ENCODE peak calls at places on chromosomes 4 and X, in six cellular contexts. One of them, this sample, is unnamed.

GRCh38 chr4:20430555-20430954 is 178.8 kb downstream of the SLIT2 start:
- DNase-seq in adrenal gland: no peak
- DNase-seq in mammary epithelial cell: peak; percentile 12
- DNase-seq in OCI-LY7: no peak
- DNase-seq in suprapubic skin: no peak
- DNase-seq in ovary: no peak
- DNase-seq in this sample: no peak

GRCh38 chrX:154800508-154801207 is 4.6 kb downstream of the MPP1 start:
- DNase-seq in mammary epithelial cell: no peak
- DNase-seq in OCI-LY7: no peak
- DNase-seq in adrenal gland: no peak
- DNase-seq in suprapubic skin: no peak
- DNase-seq in ovary: no peak
- DNase-seq in this sample: no peak

GRCh38 chrX:77814210-77814609 is 28.2 kb upstream of the ATRX start:
- DNase-seq in suprapubic skin: no peak
- DNase-seq in OCI-LY7: no peak
- DNase-seq in adrenal gland: no peak
- DNase-seq in mammary epithelial cell: no peak
- DNase-seq in ovary: no peak
- DNase-seq in this sample: no peak

GRCh38 chrX:24487576-24487975 is 22.5 kb downstream of the PDK3 start:
- DNase-seq in mammary epithelial cell: no peak
- DNase-seq in OCI-LY7: no peak
- DNase-seq in adrenal gland: no peak
- DNase-seq in suprapubic skin: no peak
- DNase-seq in ovary: no peak
- DNase-seq in this sample: no peak

GRCh38 chr4:137819964-137820383 is 287.7 kb upstream of the PCDH18 start:
- DNase-seq in OCI-LY7: peak; percentile 54
- DNase-seq in suprapubic skin: no peak
- DNase-seq in adrenal gland: no peak
- DNase-seq in ovary: no peak
- DNase-seq in mammary epithelial cell: peak; percentile 57
- DNase-seq in this sample: no peak

GRCh38 chrX:155070663-155070974 is 317 bp downstream of the CMC4 start:
- DNase-seq in adrenal gland: no peak
- DNase-seq in suprapubic skin: peak; percentile 63
- DNase-seq in OCI-LY7: no peak
- DNase-seq in mammary epithelial cell: no peak
- DNase-seq in ovary: no peak
- DNase-seq in this sample: no peak

GRCh38 chr4:183348136-183348535 is 25.9 kb upstream of the CLDN24 start:
- DNase-seq in OCI-LY7: no peak
- DNase-seq in mammary epithelial cell: no peak
- DNase-seq in suprapubic skin: no peak
- DNase-seq in adrenal gland: no peak
- DNase-seq in ovary: no peak
- DNase-seq in this sample: no peak

GRCh38 chrX:44017726-44018125 is 44.5 kb upstream of the NDP start:
- DNase-seq in mammary epithelial cell: no peak
- DNase-seq in adrenal gland: no peak
- DNase-seq in ovary: no peak
- DNase-seq in suprapubic skin: no peak
- DNase-seq in OCI-LY7: no peak
- DNase-seq in this sample: no peak

GRCh38 chrX:17700976-17701375 is 36.3 kb upstream of the SCML1 start:
- DNase-seq in mammary epithelial cell: no peak
- DNase-seq in suprapubic skin: no peak
- DNase-seq in adrenal gland: no peak
- DNase-seq in ovary: no peak
- DNase-seq in OCI-LY7: no peak
- DNase-seq in this sample: no peak

GRCh38 chr4:1720163-1720983 is 750 bp downstream of the TMEM129 start:
- DNase-seq in suprapubic skin: no peak
- DNase-seq in OCI-LY7: peak; percentile 71
- DNase-seq in adrenal gland: peak; percentile 60
- DNase-seq in mammary epithelial cell: peak; percentile 37
- DNase-seq in ovary: peak; percentile 70
- DNase-seq in this sample: peak; percentile 46

GRCh38 chr4:79855081-79855480 is 217.9 kb downstream of the ANTXR2 start:
- DNase-seq in ovary: no peak
- DNase-seq in OCI-LY7: no peak
- DNase-seq in suprapubic skin: no peak
- DNase-seq in adrenal gland: no peak
- DNase-seq in mammary epithelial cell: no peak
- DNase-seq in this sample: no peak

GRCh38 chr4:159015862-159016261 is 87.0 kb upstream of the RAPGEF2 start:
- DNase-seq in OCI-LY7: no peak
- DNase-seq in adrenal gland: no peak
- DNase-seq in ovary: no peak
- DNase-seq in suprapubic skin: no peak
- DNase-seq in mammary epithelial cell: no peak
- DNase-seq in this sample: no peak

GRCh38 chrX:2185341-2186082 is 315.3 kb downstream of the DHRSX start:
- DNase-seq in ovary: no peak
- DNase-seq in mammary epithelial cell: no peak
- DNase-seq in suprapubic skin: no peak
- DNase-seq in adrenal gland: no peak
- DNase-seq in OCI-LY7: peak; percentile 16
- DNase-seq in this sample: no peak

GRCh38 chrX:104255465-104255864 is 732 bp upstream of the ESX1 start:
- DNase-seq in mammary epithelial cell: peak; percentile 2
- DNase-seq in suprapubic skin: no peak
- DNase-seq in OCI-LY7: no peak
- DNase-seq in adrenal gland: no peak
- DNase-seq in ovary: no peak
- DNase-seq in this sample: no peak

GRCh38 chr4:40403079-40403478 is 67.9 kb downstream of the CHRNA9 start:
- DNase-seq in ovary: no peak
- DNase-seq in adrenal gland: no peak
- DNase-seq in suprapubic skin: no peak
- DNase-seq in mammary epithelial cell: no peak
- DNase-seq in OCI-LY7: no peak
- DNase-seq in this sample: peak; percentile 35

GRCh38 chr4:78091534-78091933 is 34.4 kb downstream of the FRAS1 start:
- DNase-seq in ovary: no peak
- DNase-seq in OCI-LY7: no peak
- DNase-seq in adrenal gland: no peak
- DNase-seq in suprapubic skin: no peak
- DNase-seq in mammary epithelial cell: no peak
- DNase-seq in this sample: no peak

GRCh38 chr4:8353912-8354453 is 84.4 kb downstream of the HTRA3 start:
- DNase-seq in ovary: peak; percentile 41
- DNase-seq in OCI-LY7: no peak
- DNase-seq in suprapubic skin: no peak
- DNase-seq in adrenal gland: no peak
- DNase-seq in mammary epithelial cell: no peak
- DNase-seq in this sample: no peak

GRCh38 chr4:14023036-14023435 is 395.5 kb upstream of the BOD1L1 start:
- DNase-seq in suprapubic skin: no peak
- DNase-seq in ovary: no peak
- DNase-seq in adrenal gland: no peak
- DNase-seq in mammary epithelial cell: no peak
- DNase-seq in OCI-LY7: no peak
- DNase-seq in this sample: no peak

GRCh38 chrX:154529206-154529612 is 13.2 kb upstream of the FAM3A start:
- DNase-seq in OCI-LY7: no peak
- DNase-seq in suprapubic skin: no peak
- DNase-seq in mammary epithelial cell: no peak
- DNase-seq in ovary: peak; percentile 78
- DNase-seq in adrenal gland: peak; percentile 52
- DNase-seq in this sample: no peak

GRCh38 chr4:66017671-66018070 is 347.4 kb upstream of the EPHA5 start:
- DNase-seq in mammary epithelial cell: no peak
- DNase-seq in ovary: no peak
- DNase-seq in adrenal gland: no peak
- DNase-seq in suprapubic skin: no peak
- DNase-seq in OCI-LY7: no peak
- DNase-seq in this sample: no peak

GRCh38 chr4:169202878-169203277 is 67.9 kb downstream of the SH3RF1 start:
- DNase-seq in adrenal gland: no peak
- DNase-seq in OCI-LY7: no peak
- DNase-seq in ovary: no peak
- DNase-seq in suprapubic skin: no peak
- DNase-seq in mammary epithelial cell: no peak
- DNase-seq in this sample: no peak

GRCh38 chr4:21467551-21467950 is 481.0 kb downstream of the KCNIP4 start:
- DNase-seq in OCI-LY7: no peak
- DNase-seq in mammary epithelial cell: peak; percentile 65
- DNase-seq in adrenal gland: no peak
- DNase-seq in ovary: no peak
- DNase-seq in suprapubic skin: no peak
- DNase-seq in this sample: no peak

GRCh38 chrX:53224860-53225797 is at the start of gene KDM5C:
- DNase-seq in mammary epithelial cell: peak; percentile 90
- DNase-seq in suprapubic skin: peak; percentile 97
- DNase-seq in adrenal gland: peak; percentile 95
- DNase-seq in OCI-LY7: peak; percentile 94
- DNase-seq in ovary: peak; percentile 96
- DNase-seq in this sample: peak; percentile 92

GRCh38 chr4:5018096-5018495 is 1.2 kb downstream of the CYTL1 start:
- DNase-seq in ovary: no peak
- DNase-seq in adrenal gland: no peak
- DNase-seq in mammary epithelial cell: no peak
- DNase-seq in suprapubic skin: no peak
- DNase-seq in OCI-LY7: no peak
- DNase-seq in this sample: no peak

GRCh38 chrX:118730500-118731247 is 3.3 kb downstream of the IL13RA1 start:
- DNase-seq in mammary epithelial cell: peak; percentile 58
- DNase-seq in adrenal gland: no peak
- DNase-seq in ovary: no peak
- DNase-seq in suprapubic skin: no peak
- DNase-seq in OCI-LY7: no peak
- DNase-seq in this sample: no peak
- H3K4me3 ChIP-seq in mammary epithelial cell: no peak overlapping the region
- H3K4me3 ChIP-seq in adrenal gland: no peak overlapping the region
- H3K4me3 ChIP-seq in ovary: no peak overlapping the region
- H3K4me3 ChIP-seq in suprapubic skin: peak overlapping the region; percentile 14
- H3K4me3 ChIP-seq in OCI-LY7: no peak overlapping the region
- H3K4me3 ChIP-seq in this sample: no peak overlapping the region

GRCh38 chrX:15299945-15300851 is 15.2 kb downstream of the ASB11 start:
- DNase-seq in OCI-LY7: peak; percentile 13
- DNase-seq in mammary epithelial cell: no peak
- DNase-seq in suprapubic skin: no peak
- DNase-seq in ovary: no peak
- DNase-seq in adrenal gland: no peak
- DNase-seq in this sample: no peak

GRCh38 chrX:15301924-15302323 is 13.5 kb downstream of the ASB11 start:
- DNase-seq in OCI-LY7: no peak
- DNase-seq in suprapubic skin: peak; percentile 81
- DNase-seq in mammary epithelial cell: peak; percentile 42
- DNase-seq in adrenal gland: peak; percentile 38
- DNase-seq in ovary: no peak
- DNase-seq in this sample: peak; percentile 74

GRCh38 chrX:15298201-15298600 is 17.2 kb downstream of the ASB11 start:
- DNase-seq in mammary epithelial cell: no peak
- DNase-seq in ovary: no peak
- DNase-seq in adrenal gland: no peak
- DNase-seq in OCI-LY7: no peak
- DNase-seq in suprapubic skin: no peak
- DNase-seq in this sample: no peak

GRCh38 chrX:15293471-15293870 is 22.0 kb downstream of the ASB11 start:
- DNase-seq in suprapubic skin: no peak
- DNase-seq in ovary: no peak
- DNase-seq in mammary epithelial cell: peak; percentile 21
- DNase-seq in OCI-LY7: no peak
- DNase-seq in adrenal gland: no peak
- DNase-seq in this sample: no peak

DNA sequence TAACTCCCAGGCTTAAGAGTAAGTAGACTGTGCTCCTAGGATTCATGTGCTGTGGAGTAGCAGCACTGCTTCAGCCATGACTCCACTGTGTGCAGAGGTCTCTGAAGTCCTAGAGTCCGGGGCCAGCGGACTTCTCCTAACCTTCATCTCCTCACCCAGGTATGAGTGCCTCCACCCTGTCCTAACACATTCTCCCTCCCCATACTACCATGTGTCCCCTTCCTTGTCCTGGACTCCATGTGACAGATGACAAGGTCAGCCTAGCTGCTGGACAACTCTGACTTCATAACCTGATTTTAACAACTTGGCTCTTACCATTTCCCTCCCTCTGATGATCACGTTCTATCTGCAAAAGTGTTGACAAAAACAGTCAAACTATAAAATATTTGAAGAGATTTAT is 16.7 kb downstream of the ASB11 start:
- DNase-seq in mammary epithelial cell: no peak
- DNase-seq in ovary: no peak
- DNase-seq in adrenal gland: no peak
- DNase-seq in OCI-LY7: no peak
- DNase-seq in suprapubic skin: no peak
- DNase-seq in this sample: no peak
- H3K27ac ChIP-seq in mammary epithelial cell: no peak overlapping the region
- H3K27ac ChIP-seq in ovary: no peak overlapping the region
- H3K27ac ChIP-seq in adrenal gland: peak overlapping the region; percentile 64
- H3K27ac ChIP-seq in OCI-LY7: no peak overlapping the region
- H3K27ac ChIP-seq in suprapubic skin: peak overlapping the region; percentile 29
- H3K27ac ChIP-seq in this sample: peak overlapping the region; percentile 77

DNA sequence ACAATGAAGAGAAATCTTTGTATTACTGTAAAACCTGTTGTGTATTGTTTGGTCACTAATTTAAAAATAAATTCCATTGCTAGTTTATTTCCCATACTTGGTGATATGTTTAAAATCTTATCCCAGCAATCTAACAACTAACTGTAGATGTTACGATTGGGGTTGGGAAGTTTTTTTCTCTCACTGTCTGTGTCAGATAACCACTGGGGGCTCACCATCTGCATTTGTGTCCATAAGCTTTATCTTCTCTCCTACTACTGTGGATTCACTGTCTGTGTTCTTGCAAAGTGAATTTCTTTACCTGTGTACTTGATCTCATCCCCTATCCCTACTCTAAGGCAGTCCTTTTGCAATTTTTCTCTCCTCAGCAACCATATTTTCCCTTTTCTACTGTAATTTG is 81.3 kb downstream of the STIM2 start:
- DNase-seq in OCI-LY7: no peak
- DNase-seq in adrenal gland: no peak
- DNase-seq in suprapubic skin: no peak
- DNase-seq in mammary epithelial cell: no peak
- DNase-seq in ovary: no peak
- DNase-seq in this sample: no peak
- H3K4me3 ChIP-seq in OCI-LY7: no peak overlapping the region
- H3K4me3 ChIP-seq in adrenal gland: no peak overlapping the region
- H3K4me3 ChIP-seq in suprapubic skin: no peak overlapping the region
- H3K4me3 ChIP-seq in mammary epithelial cell: no peak overlapping the region
- H3K4me3 ChIP-seq in ovary: no peak overlapping the region
- H3K4me3 ChIP-seq in this sample: no peak overlapping the region

GRCh38 chr4:128060620-128061565 is at the start of gene LARP1B:
- DNase-seq in mammary epithelial cell: peak; percentile 98
- DNase-seq in adrenal gland: peak; percentile 97
- DNase-seq in OCI-LY7: peak; percentile 94
- DNase-seq in ovary: peak; percentile 96
- DNase-seq in suprapubic skin: peak; percentile 95
- DNase-seq in this sample: peak; percentile 96

GRCh38 chr4:128056396-128056795 is 4.7 kb upstream of the LARP1B start:
- DNase-seq in OCI-LY7: no peak
- DNase-seq in suprapubic skin: no peak
- DNase-seq in ovary: no peak
- DNase-seq in mammary epithelial cell: no peak
- DNase-seq in adrenal gland: no peak
- DNase-seq in this sample: no peak

GRCh38 chr4:128060130-128060619 is 937 bp upstream of the LARP1B start:
- DNase-seq in ovary: no peak
- DNase-seq in adrenal gland: no peak
- DNase-seq in mammary epithelial cell: no peak
- DNase-seq in OCI-LY7: no peak
- DNase-seq in suprapubic skin: no peak
- DNase-seq in this sample: no peak

GRCh38 chr4:128061566-128062536 is 739 bp downstream of the LARP1B start:
- DNase-seq in suprapubic skin: peak; percentile 75
- DNase-seq in OCI-LY7: peak; percentile 79
- DNase-seq in ovary: peak; percentile 72
- DNase-seq in mammary epithelial cell: peak; percentile 69
- DNase-seq in adrenal gland: peak; percentile 68
- DNase-seq in this sample: peak; percentile 68
- H3K27ac ChIP-seq in suprapubic skin: peak overlapping the region; percentile 97
- H3K27ac ChIP-seq in OCI-LY7: peak overlapping the region; percentile 81
- H3K27ac ChIP-seq in ovary: peak overlapping the region; percentile 94
- H3K27ac ChIP-seq in mammary epithelial cell: peak overlapping the region; percentile 90
- H3K27ac ChIP-seq in adrenal gland: peak overlapping the region; percentile 99
- H3K27ac ChIP-seq in this sample: peak overlapping the region; percentile 98